ENCODE peak calls at places on chromosome 4, in seven cellular contexts. K, M, R, V, F, N and Q are unnamed samples.

GRCh38 chr4:127188847-127189246 is 443.9 kb upstream of the INTU start:
- DNase-seq in F (no peak), V (no peak), R (no peak), N (no peak), K (no peak), M (no peak), Q (no peak)

GRCh38 chr4:83535945-83536648 is at the start of gene GPAT3:
- DNase-seq in V (peak; percentile 91), R (peak; percentile 57), N (peak; percentile 44), M (peak; percentile 55), F (peak; percentile 19), K (peak; percentile 81), Q (peak; percentile 85)

GRCh38 chr4:169272265-169272886 is 1.6 kb upstream of the SH3RF1 start:
- DNase-seq in K (no peak), R (no peak), N (no peak), F (no peak), V (no peak), M (peak; percentile 46), Q (no peak)

GRCh38 chr4:24158031-24158430 is 268.2 kb upstream of the PPARGC1A start:
- DNase-seq in N (no peak), M (no peak), V (no peak), F (no peak), K (no peak), R (no peak), Q (no peak)

GRCh38 chr4:145879598-145879997 is 59.0 kb downstream of the ZNF827 start:
- DNase-seq in R (no peak), F (no peak), K (no peak), V (no peak), M (no peak), N (no peak), Q (no peak)

GRCh38 chr4:5654791-5655190 is 53.6 kb downstream of the EVC2 start:
- DNase-seq in F (no peak), R (no peak), K (no peak), M (no peak), N (no peak), V (no peak), Q (no peak)

GRCh38 chr4:153649572-153649991 is 34.5 kb upstream of the TLR2 start:
- DNase-seq in N (no peak), F (no peak), V (no peak), R (no peak), M (no peak), K (no peak), Q (no peak)

GRCh38 chr4:2301221-2301642 is 39.3 kb upstream of the MXD4 start:
- DNase-seq in V (no peak), M (no peak), K (no peak), R (no peak), N (no peak), F (no peak), Q (no peak)